ENCODE peak calls at places on chromosome 11, in seven cellular contexts. One of them, this sample, is unnamed. For H3K4me1, the result is how much of the 10 kb centered on the place peaks cover.

GRCh38 chr11:94731921-94732601 is 36.1 kb upstream of the AMOTL1 start:
- DNase-seq in testis: no peak
- DNase-seq in IMR-90: peak
- DNase-seq in prostate gland: no peak
- DNase-seq in H1: no peak
- DNase-seq in body of pancreas: peak
- DNase-seq in thyroid gland: no peak
- DNase-seq in this sample: no peak

GRCh38 chr11:45031912-45032519 is 81.3 kb upstream of the TP53I11 start:
- DNase-seq in body of pancreas: no peak
- DNase-seq in IMR-90: no peak
- DNase-seq in thyroid gland: no peak
- DNase-seq in testis: no peak
- DNase-seq in H1: no peak
- DNase-seq in prostate gland: no peak
- DNase-seq in this sample: no peak

GRCh38 chr11:18105086-18105801 is 638 bp downstream of the SAAL1 start:
- DNase-seq in testis: no peak
- DNase-seq in body of pancreas: no peak
- DNase-seq in IMR-90: no peak
- DNase-seq in prostate gland: no peak
- DNase-seq in thyroid gland: no peak
- DNase-seq in H1: no peak
- DNase-seq in this sample: no peak

GRCh38 chr11:88484873-88485621 is 147.5 kb upstream of the CTSC start:
- DNase-seq in IMR-90: peak
- DNase-seq in testis: peak
- DNase-seq in body of pancreas: peak
- DNase-seq in H1: peak
- DNase-seq in prostate gland: no peak
- DNase-seq in thyroid gland: no peak
- DNase-seq in this sample: peak

GRCh38 chr11:11396290-11397042 is 43.4 kb upstream of the CSNK2A3 start:
- DNase-seq in IMR-90: peak
- DNase-seq in thyroid gland: no peak
- DNase-seq in body of pancreas: peak
- DNase-seq in prostate gland: no peak
- DNase-seq in H1: no peak
- DNase-seq in testis: no peak
- DNase-seq in this sample: no peak

GRCh38 chr11:17992916-17993315 is 19.9 kb downstream of the SERGEF start:
- DNase-seq in IMR-90: no peak
- DNase-seq in H1: no peak
- DNase-seq in testis: no peak
- DNase-seq in prostate gland: peak
- DNase-seq in thyroid gland: peak
- DNase-seq in body of pancreas: peak
- DNase-seq in this sample: no peak

GRCh38 chr11:112366777-112367176 is 106.1 kb upstream of the PLET1 start:
- DNase-seq in prostate gland: no peak
- DNase-seq in thyroid gland: no peak
- DNase-seq in H1: no peak
- DNase-seq in IMR-90: peak
- DNase-seq in body of pancreas: no peak
- DNase-seq in testis: no peak
- DNase-seq in this sample: no peak

GRCh38 chr11:14075118-14075601 is 112.6 kb downstream of the SPON1 start:
- DNase-seq in H1: no peak
- DNase-seq in testis: no peak
- DNase-seq in IMR-90: no peak
- DNase-seq in body of pancreas: no peak
- DNase-seq in prostate gland: no peak
- DNase-seq in thyroid gland: no peak
- DNase-seq in this sample: no peak

GRCh38 chr11:76830639-76831312 is 29.9 kb upstream of the ACER3 start:
- DNase-seq in IMR-90: peak
- DNase-seq in prostate gland: peak
- DNase-seq in testis: no peak
- DNase-seq in thyroid gland: no peak
- DNase-seq in H1: no peak
- DNase-seq in body of pancreas: peak
- DNase-seq in this sample: peak

GRCh38 chr11:82927264-82927880 is 25.8 kb downstream of the DDIAS start:
- DNase-seq in body of pancreas: peak
- DNase-seq in IMR-90: peak
- DNase-seq in H1: no peak
- DNase-seq in testis: no peak
- DNase-seq in prostate gland: peak
- DNase-seq in thyroid gland: no peak
- DNase-seq in this sample: peak

GRCh38 chr11:78325274-78325781 is 92.3 kb downstream of the GAB2 start:
- DNase-seq in thyroid gland: no peak
- DNase-seq in H1: no peak
- DNase-seq in body of pancreas: no peak
- DNase-seq in testis: no peak
- DNase-seq in prostate gland: no peak
- DNase-seq in IMR-90: no peak
- DNase-seq in this sample: no peak

GRCh38 chr11:19089421-19089820 is 27.5 kb upstream of the ZDHHC13 start:
- DNase-seq in IMR-90: no peak
- DNase-seq in H1: no peak
- DNase-seq in body of pancreas: no peak
- DNase-seq in prostate gland: no peak
- DNase-seq in thyroid gland: no peak
- DNase-seq in testis: no peak
- DNase-seq in this sample: no peak

GRCh38 chr11:128790200-128790599 is 76.9 kb downstream of the KCNJ1 start:
- DNase-seq in thyroid gland: no peak
- DNase-seq in body of pancreas: peak
- DNase-seq in H1: no peak
- DNase-seq in IMR-90: peak
- DNase-seq in testis: peak
- DNase-seq in prostate gland: peak
- DNase-seq in this sample: no peak

GRCh38 chr11:488992-489391 is 18.1 kb downstream of the RNH1 start:
- DNase-seq in IMR-90: no peak
- DNase-seq in testis: no peak
- DNase-seq in prostate gland: no peak
- DNase-seq in body of pancreas: no peak
- DNase-seq in thyroid gland: no peak
- DNase-seq in H1: no peak
- DNase-seq in this sample: peak

GRCh38 chr11:1202154-1202775 is 20.6 kb upstream of the MUC5B start:
- DNase-seq in body of pancreas: no peak
- DNase-seq in thyroid gland: no peak
- DNase-seq in prostate gland: no peak
- DNase-seq in testis: no peak
- DNase-seq in H1: no peak
- DNase-seq in IMR-90: no peak
- DNase-seq in this sample: no peak

GRCh38 chr11:44246726-44247125 is 63.2 kb downstream of the ALX4 start:
- DNase-seq in testis: no peak
- DNase-seq in IMR-90: no peak
- DNase-seq in H1: no peak
- DNase-seq in thyroid gland: peak
- DNase-seq in body of pancreas: no peak
- DNase-seq in prostate gland: no peak
- DNase-seq in this sample: no peak

GRCh38 chr11:7552666-7553065 is 38.9 kb downstream of the PPFIBP2 start:
- DNase-seq in prostate gland: no peak
- DNase-seq in testis: no peak
- DNase-seq in IMR-90: no peak
- DNase-seq in thyroid gland: no peak
- DNase-seq in H1: no peak
- DNase-seq in body of pancreas: no peak
- DNase-seq in this sample: no peak

GRCh38 chr11:7549681-7550080 is 35.9 kb downstream of the PPFIBP2 start:
- DNase-seq in thyroid gland: no peak
- DNase-seq in prostate gland: no peak
- DNase-seq in testis: no peak
- DNase-seq in H1: no peak
- DNase-seq in IMR-90: no peak
- DNase-seq in body of pancreas: no peak
- DNase-seq in this sample: no peak

GRCh38 chr11:7555067-7555699 is 41.4 kb downstream of the PPFIBP2 start:
- DNase-seq in body of pancreas: peak
- DNase-seq in H1: no peak
- DNase-seq in prostate gland: peak
- DNase-seq in thyroid gland: peak
- DNase-seq in testis: peak
- DNase-seq in IMR-90: no peak
- DNase-seq in this sample: peak

GRCh38 chr11:7548659-7549283 is 35.0 kb downstream of the PPFIBP2 start:
- DNase-seq in H1: peak
- DNase-seq in thyroid gland: peak
- DNase-seq in IMR-90: no peak
- DNase-seq in testis: no peak
- DNase-seq in body of pancreas: peak
- DNase-seq in prostate gland: no peak
- DNase-seq in this sample: peak

GRCh38 chr11:7551571-7551970 is 37.8 kb downstream of the PPFIBP2 start:
- DNase-seq in body of pancreas: no peak
- DNase-seq in prostate gland: no peak
- DNase-seq in testis: no peak
- DNase-seq in IMR-90: peak
- DNase-seq in H1: no peak
- DNase-seq in thyroid gland: no peak
- DNase-seq in this sample: no peak
- TF ChIP-seq CTCF in body of pancreas: no peak
- TF ChIP-seq CTCF in prostate gland: no peak
- TF ChIP-seq CTCF in testis: no peak
- TF ChIP-seq CTCF in IMR-90: no peak
- TF ChIP-seq CTCF in H1: no peak
- TF ChIP-seq CTCF in thyroid gland: no peak
- TF ChIP-seq CTCF in this sample: no peak

DNA sequence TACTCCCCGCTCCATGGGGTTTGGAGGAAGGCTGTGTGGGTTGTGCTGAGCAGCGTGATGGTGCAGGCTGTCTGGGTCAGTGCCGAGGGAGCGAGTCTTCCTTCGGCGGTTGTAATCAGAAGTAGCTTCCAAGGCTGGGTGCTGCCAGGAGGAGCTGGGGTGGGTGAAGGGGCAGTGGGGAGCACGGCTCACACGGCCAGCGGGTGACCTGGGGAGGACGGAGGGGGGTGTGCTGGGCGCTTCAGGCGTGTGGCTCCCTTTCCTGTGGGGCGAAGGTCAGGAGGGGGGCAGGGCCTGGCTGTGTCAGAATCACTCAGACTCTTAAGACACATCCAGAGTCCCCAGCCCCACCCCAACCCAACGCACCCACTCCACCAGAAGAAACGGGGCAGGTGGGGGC is 60.2 kb downstream of the LRP5 start:
- DNase-seq in IMR-90: no peak
- DNase-seq in thyroid gland: no peak
- DNase-seq in prostate gland: no peak
- DNase-seq in body of pancreas: no peak
- DNase-seq in testis: no peak
- DNase-seq in H1: no peak
- DNase-seq in this sample: no peak
- H3K4me1 ChIP-seq in IMR-90: under half
- H3K4me1 ChIP-seq in thyroid gland: half or more
- H3K4me1 ChIP-seq in prostate gland: under half
- H3K4me1 ChIP-seq in body of pancreas: under half
- H3K4me1 ChIP-seq in testis: under half
- H3K4me1 ChIP-seq in H1: under half
- H3K4me1 ChIP-seq in this sample: under half

DNA sequence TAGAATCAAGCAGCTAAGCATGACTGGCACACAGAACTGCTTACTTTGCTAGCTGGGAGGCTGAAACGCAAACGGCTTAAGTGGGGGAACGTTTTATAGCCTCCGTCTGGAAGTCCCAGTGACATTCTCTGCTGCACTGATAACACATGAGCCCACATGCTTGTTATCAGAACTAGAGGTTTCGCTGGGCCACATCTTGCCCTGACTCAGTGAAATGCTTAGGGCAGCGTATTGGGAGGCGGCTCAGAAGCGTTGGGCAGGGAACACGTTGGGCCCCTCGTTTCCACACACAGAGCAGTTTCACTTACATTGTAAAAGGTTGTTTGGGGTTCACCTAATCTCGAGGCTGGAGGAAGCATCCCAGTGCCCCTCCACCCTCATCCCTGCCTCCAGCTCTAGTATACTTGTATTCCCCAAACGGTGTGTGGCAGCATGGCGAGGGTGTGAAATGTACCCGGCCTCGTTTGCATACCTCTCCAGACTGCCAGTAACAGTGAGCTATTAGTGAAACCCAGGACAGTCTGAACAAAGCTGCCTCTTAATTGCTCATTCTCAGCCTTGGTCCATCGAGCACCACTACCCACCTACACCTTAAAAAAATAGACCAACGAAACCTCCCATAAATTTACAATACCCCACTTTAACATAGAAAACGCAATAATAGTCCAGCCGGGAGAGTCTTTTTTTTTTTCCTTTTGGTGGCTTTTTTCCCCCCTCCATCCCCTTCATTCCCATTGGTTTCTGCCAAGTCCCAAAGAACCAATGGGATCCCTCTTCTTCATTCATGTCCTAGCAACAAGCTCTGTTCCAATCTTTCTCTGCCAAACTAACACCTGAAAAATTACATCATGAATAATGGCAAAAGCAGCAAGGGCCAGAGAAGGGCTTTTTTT is 218.8 kb upstream of the SORL1-AS1 start:
- DNase-seq in body of pancreas: no peak
- DNase-seq in IMR-90: peak
- DNase-seq in thyroid gland: peak
- DNase-seq in testis: peak
- DNase-seq in H1: peak
- DNase-seq in prostate gland: no peak
- DNase-seq in this sample: no peak
- H3K27ac ChIP-seq in body of pancreas: peak
- H3K27ac ChIP-seq in IMR-90: no peak
- H3K27ac ChIP-seq in thyroid gland: peak
- H3K27ac ChIP-seq in testis: peak
- H3K27ac ChIP-seq in H1: no peak
- H3K27ac ChIP-seq in prostate gland: peak
- H3K27ac ChIP-seq in this sample: no peak

GRCh38 chr11:27391336-27392015 is 28.5 kb upstream of the CCDC34 start:
- DNase-seq in prostate gland: no peak
- DNase-seq in body of pancreas: no peak
- DNase-seq in testis: no peak
- DNase-seq in thyroid gland: no peak
- DNase-seq in H1: no peak
- DNase-seq in IMR-90: no peak
- DNase-seq in this sample: no peak

GRCh38 chr11:27392278-27392677 is 29.3 kb upstream of the CCDC34 start:
- DNase-seq in prostate gland: no peak
- DNase-seq in thyroid gland: no peak
- DNase-seq in IMR-90: no peak
- DNase-seq in testis: no peak
- DNase-seq in body of pancreas: no peak
- DNase-seq in H1: no peak
- DNase-seq in this sample: no peak

GRCh38 chr11:27390959-27391326 is 27.9 kb upstream of the CCDC34 start:
- DNase-seq in IMR-90: peak
- DNase-seq in thyroid gland: no peak
- DNase-seq in H1: no peak
- DNase-seq in body of pancreas: no peak
- DNase-seq in testis: no peak
- DNase-seq in prostate gland: no peak
- DNase-seq in this sample: no peak

GRCh38 chr11:27388869-27389268 is 25.9 kb upstream of the CCDC34 start:
- DNase-seq in testis: no peak
- DNase-seq in IMR-90: peak
- DNase-seq in body of pancreas: no peak
- DNase-seq in prostate gland: no peak
- DNase-seq in thyroid gland: no peak
- DNase-seq in H1: no peak
- DNase-seq in this sample: no peak

GRCh38 chr11:27390318-27390958 is 27.4 kb upstream of the CCDC34 start:
- DNase-seq in prostate gland: no peak
- DNase-seq in body of pancreas: no peak
- DNase-seq in IMR-90: no peak
- DNase-seq in H1: no peak
- DNase-seq in testis: no peak
- DNase-seq in thyroid gland: no peak
- DNase-seq in this sample: no peak
- TF ChIP-seq CTCF in prostate gland: no peak
- TF ChIP-seq CTCF in body of pancreas: no peak
- TF ChIP-seq CTCF in IMR-90: no peak
- TF ChIP-seq CTCF in H1: peak
- TF ChIP-seq CTCF in testis: no peak
- TF ChIP-seq CTCF in thyroid gland: no peak
- TF ChIP-seq CTCF in this sample: no peak

This sample was measured in colonic mucosa.